ENCODE peak calls at places on chromosomes 13 and 19, in six cellular contexts. One of them, this sample, is unnamed. For H3K4me1, the result is how much of the 10 kb centered on the place peaks cover.

GRCh38 chr13:26653310-26653709 is 95.8 kb downstream of the WASF3 start:
- DNase-seq in mesendoderm: no peak
- DNase-seq in left lung: no peak
- DNase-seq in CD4-positive, CD25-positive, alpha-beta regulatory T cell: no peak
- DNase-seq in neural progenitor cell: no peak
- DNase-seq in colonic mucosa: no peak
- DNase-seq in this sample: no peak

GRCh38 chr19:46993622-46994021 is 26.0 kb upstream of the NPAS1 start:
- DNase-seq in mesendoderm: no peak
- DNase-seq in left lung: no peak
- DNase-seq in CD4-positive, CD25-positive, alpha-beta regulatory T cell: no peak
- DNase-seq in neural progenitor cell: no peak
- DNase-seq in colonic mucosa: no peak
- DNase-seq in this sample: no peak

GRCh38 chr19:29492761-29493160 is 33.0 kb upstream of the VSTM2B start:
- DNase-seq in mesendoderm: no peak
- DNase-seq in left lung: no peak
- DNase-seq in CD4-positive, CD25-positive, alpha-beta regulatory T cell: no peak
- DNase-seq in neural progenitor cell: no peak
- DNase-seq in colonic mucosa: no peak
- DNase-seq in this sample: no peak

GRCh38 chr13:111281751-111282311 is 38.6 kb upstream of the TEX29 start:
- DNase-seq in mesendoderm: no peak
- DNase-seq in left lung: no peak
- DNase-seq in CD4-positive, CD25-positive, alpha-beta regulatory T cell: no peak
- DNase-seq in neural progenitor cell: no peak
- DNase-seq in colonic mucosa: no peak
- DNase-seq in this sample: no peak

GRCh38 chr13:39210961-39211534 is 172.8 kb downstream of the NHLRC3 start:
- DNase-seq in mesendoderm: peak
- DNase-seq in left lung: no peak
- DNase-seq in CD4-positive, CD25-positive, alpha-beta regulatory T cell: no peak
- DNase-seq in neural progenitor cell: no peak
- DNase-seq in colonic mucosa: no peak
- DNase-seq in this sample: no peak

GRCh38 chr19:32828643-32829344 is 40.8 kb downstream of the SLC7A9 start:
- DNase-seq in mesendoderm: no peak
- DNase-seq in left lung: no peak
- DNase-seq in CD4-positive, CD25-positive, alpha-beta regulatory T cell: no peak
- DNase-seq in neural progenitor cell: no peak
- DNase-seq in colonic mucosa: no peak
- DNase-seq in this sample: no peak

GRCh38 chr13:63337041-63337440 is 1921.4 kb upstream of the PCDH20 start:
- DNase-seq in mesendoderm: no peak
- DNase-seq in left lung: no peak
- DNase-seq in CD4-positive, CD25-positive, alpha-beta regulatory T cell: no peak
- DNase-seq in neural progenitor cell: no peak
- DNase-seq in colonic mucosa: no peak
- DNase-seq in this sample: no peak

GRCh38 chr13:98298599-98298998 is 121.5 kb upstream of the RNF113B start:
- DNase-seq in mesendoderm: no peak
- DNase-seq in left lung: no peak
- DNase-seq in CD4-positive, CD25-positive, alpha-beta regulatory T cell: no peak
- DNase-seq in neural progenitor cell: no peak
- DNase-seq in colonic mucosa: no peak
- DNase-seq in this sample: no peak

GRCh38 chr19:30802424-30803013 is 430.3 kb downstream of the ZNF536 start:
- DNase-seq in mesendoderm: no peak
- DNase-seq in left lung: no peak
- DNase-seq in CD4-positive, CD25-positive, alpha-beta regulatory T cell: no peak
- DNase-seq in neural progenitor cell: no peak
- DNase-seq in colonic mucosa: no peak
- DNase-seq in this sample: no peak

GRCh38 chr19:4278460-4278901 is 585 bp upstream of the SHD start:
- DNase-seq in mesendoderm: peak
- DNase-seq in left lung: no peak
- DNase-seq in CD4-positive, CD25-positive, alpha-beta regulatory T cell: no peak
- DNase-seq in neural progenitor cell: peak
- DNase-seq in colonic mucosa: no peak
- DNase-seq in this sample: no peak

GRCh38 chr13:113489549-113490495 is 689 bp downstream of the DCUN1D2 start:
- DNase-seq in mesendoderm: peak
- DNase-seq in left lung: peak
- DNase-seq in CD4-positive, CD25-positive, alpha-beta regulatory T cell: peak
- DNase-seq in neural progenitor cell: no peak
- DNase-seq in colonic mucosa: peak
- DNase-seq in this sample: peak

GRCh38 chr13:39530996-39531395 is 72.0 kb downstream of the LHFPL6 start:
- DNase-seq in mesendoderm: no peak
- DNase-seq in left lung: no peak
- DNase-seq in CD4-positive, CD25-positive, alpha-beta regulatory T cell: no peak
- DNase-seq in neural progenitor cell: no peak
- DNase-seq in colonic mucosa: no peak
- DNase-seq in this sample: no peak

GRCh38 chr19:32063601-32064000 is 281.8 kb upstream of the ZNF507 start:
- DNase-seq in mesendoderm: no peak
- DNase-seq in left lung: no peak
- DNase-seq in CD4-positive, CD25-positive, alpha-beta regulatory T cell: no peak
- DNase-seq in neural progenitor cell: no peak
- DNase-seq in colonic mucosa: no peak
- DNase-seq in this sample: no peak

GRCh38 chr13:77584111-77584510 is 48.6 kb downstream of the SCEL start:
- DNase-seq in mesendoderm: no peak
- DNase-seq in left lung: no peak
- DNase-seq in CD4-positive, CD25-positive, alpha-beta regulatory T cell: no peak
- DNase-seq in neural progenitor cell: no peak
- DNase-seq in colonic mucosa: no peak
- DNase-seq in this sample: no peak

GRCh38 chr19:6039541-6040225 is 61.7 kb upstream of the RANBP3 start:
- DNase-seq in mesendoderm: no peak
- DNase-seq in left lung: no peak
- DNase-seq in CD4-positive, CD25-positive, alpha-beta regulatory T cell: no peak
- DNase-seq in neural progenitor cell: no peak
- DNase-seq in colonic mucosa: no peak
- DNase-seq in this sample: peak

GRCh38 chr13:110018009-110018408 is 231.6 kb upstream of the IRS2 start:
- DNase-seq in mesendoderm: no peak
- DNase-seq in left lung: no peak
- DNase-seq in CD4-positive, CD25-positive, alpha-beta regulatory T cell: no peak
- DNase-seq in neural progenitor cell: no peak
- DNase-seq in colonic mucosa: no peak
- DNase-seq in this sample: no peak

GRCh38 chr19:45442927-45443461 is 19.3 kb upstream of the ERCC1 start:
- DNase-seq in mesendoderm: peak
- DNase-seq in left lung: peak
- DNase-seq in CD4-positive, CD25-positive, alpha-beta regulatory T cell: peak
- DNase-seq in neural progenitor cell: peak
- DNase-seq in colonic mucosa: peak
- DNase-seq in this sample: no peak

GRCh38 chr19:14517840-14518505 is at the start of gene DNAJB1:
- DNase-seq in mesendoderm: peak
- DNase-seq in left lung: peak
- DNase-seq in CD4-positive, CD25-positive, alpha-beta regulatory T cell: no peak
- DNase-seq in neural progenitor cell: peak
- DNase-seq in colonic mucosa: peak
- DNase-seq in this sample: peak

GRCh38 chr19:41872775-41873647 is 4.1 kb upstream of the CD79A start:
- DNase-seq in mesendoderm: peak
- DNase-seq in left lung: peak
- DNase-seq in CD4-positive, CD25-positive, alpha-beta regulatory T cell: peak
- DNase-seq in neural progenitor cell: peak
- DNase-seq in colonic mucosa: peak
- DNase-seq in this sample: peak

GRCh38 chr13:67620665-67621064 is 390.5 kb upstream of the PCDH9 start:
- DNase-seq in mesendoderm: no peak
- DNase-seq in left lung: no peak
- DNase-seq in CD4-positive, CD25-positive, alpha-beta regulatory T cell: no peak
- DNase-seq in neural progenitor cell: no peak
- DNase-seq in colonic mucosa: no peak
- DNase-seq in this sample: no peak

GRCh38 chr13:110711778-110712070 is 1.8 kb upstream of the ING1 start:
- DNase-seq in mesendoderm: no peak
- DNase-seq in left lung: no peak
- DNase-seq in CD4-positive, CD25-positive, alpha-beta regulatory T cell: no peak
- DNase-seq in neural progenitor cell: peak
- DNase-seq in colonic mucosa: peak
- DNase-seq in this sample: no peak

GRCh38 chr13:100542546-100543156 is 45.9 kb downstream of the GGACT start:
- DNase-seq in mesendoderm: no peak
- DNase-seq in left lung: no peak
- DNase-seq in CD4-positive, CD25-positive, alpha-beta regulatory T cell: peak
- DNase-seq in neural progenitor cell: no peak
- DNase-seq in colonic mucosa: no peak
- DNase-seq in this sample: no peak

GRCh38 chr13:109743706-109744453 is 42.5 kb downstream of the IRS2 start:
- DNase-seq in mesendoderm: peak
- DNase-seq in left lung: no peak
- DNase-seq in CD4-positive, CD25-positive, alpha-beta regulatory T cell: no peak
- DNase-seq in neural progenitor cell: no peak
- DNase-seq in colonic mucosa: peak
- DNase-seq in this sample: peak

GRCh38 chr19:41997121-41997850 is 3.3 kb upstream of the ATP1A3 start:
- DNase-seq in mesendoderm: peak
- DNase-seq in left lung: no peak
- DNase-seq in CD4-positive, CD25-positive, alpha-beta regulatory T cell: peak
- DNase-seq in neural progenitor cell: peak
- DNase-seq in colonic mucosa: peak
- DNase-seq in this sample: peak

GRCh38 chr13:40379794-40380608 is 286.4 kb downstream of the FOXO1 start:
- DNase-seq in mesendoderm: peak
- DNase-seq in left lung: no peak
- DNase-seq in CD4-positive, CD25-positive, alpha-beta regulatory T cell: no peak
- DNase-seq in neural progenitor cell: peak
- DNase-seq in colonic mucosa: no peak
- DNase-seq in this sample: no peak

GRCh38 chr13:30762643-30763042 is 27.3 kb downstream of the ALOX5AP start:
- DNase-seq in mesendoderm: no peak
- DNase-seq in left lung: no peak
- DNase-seq in CD4-positive, CD25-positive, alpha-beta regulatory T cell: no peak
- DNase-seq in neural progenitor cell: no peak
- DNase-seq in colonic mucosa: no peak
- DNase-seq in this sample: no peak

DNA sequence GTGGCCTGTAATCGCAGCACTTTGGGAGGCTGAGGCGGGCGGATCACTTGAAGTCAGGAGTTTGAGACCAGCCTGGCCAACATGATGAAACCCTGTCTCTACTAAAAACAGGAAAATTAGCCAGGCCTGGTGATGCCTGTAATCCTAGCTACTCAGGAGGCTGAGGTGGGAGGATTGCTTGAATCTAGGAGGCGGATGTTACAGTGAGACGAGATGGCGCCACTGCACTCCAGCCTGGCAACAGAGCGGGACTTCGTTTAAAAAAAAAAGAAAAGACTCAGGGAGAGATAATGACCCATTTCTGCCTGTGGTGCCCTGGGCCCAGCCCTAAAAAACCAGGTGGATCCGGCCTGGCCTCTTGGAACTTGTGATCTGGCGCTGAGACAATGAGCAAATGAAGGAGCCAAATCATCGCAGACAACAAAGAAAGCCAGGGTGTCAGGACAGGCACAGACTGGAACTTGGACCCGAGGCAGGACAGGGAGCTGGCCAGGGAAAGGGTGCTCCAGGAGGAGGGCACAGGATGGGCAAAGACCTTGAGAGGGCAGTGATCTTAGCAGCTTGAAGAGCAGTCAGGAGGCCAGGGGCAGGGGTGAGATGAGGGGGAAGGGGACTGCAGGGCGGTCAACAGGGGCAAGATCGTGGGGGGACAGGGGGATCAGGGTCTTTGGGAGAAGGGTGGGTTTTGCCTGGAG is 963 bp upstream of the JAK3 start:
- DNase-seq in mesendoderm: no peak
- DNase-seq in left lung: no peak
- DNase-seq in CD4-positive, CD25-positive, alpha-beta regulatory T cell: no peak
- DNase-seq in neural progenitor cell: peak
- DNase-seq in colonic mucosa: no peak
- DNase-seq in this sample: no peak
- H3K27ac ChIP-seq in mesendoderm: no peak
- H3K27ac ChIP-seq in left lung: peak
- H3K27ac ChIP-seq in CD4-positive, CD25-positive, alpha-beta regulatory T cell: peak
- H3K27ac ChIP-seq in neural progenitor cell: no peak
- H3K27ac ChIP-seq in colonic mucosa: peak
- H3K27ac ChIP-seq in this sample: no peak

GRCh38 chr13:97026759-97027555 is 32.7 kb upstream of the OXGR1 start:
- DNase-seq in mesendoderm: no peak
- DNase-seq in left lung: no peak
- DNase-seq in CD4-positive, CD25-positive, alpha-beta regulatory T cell: no peak
- DNase-seq in neural progenitor cell: no peak
- DNase-seq in colonic mucosa: no peak
- DNase-seq in this sample: no peak
- H3K4me3 ChIP-seq in mesendoderm: no peak
- H3K4me3 ChIP-seq in left lung: no peak
- H3K4me3 ChIP-seq in CD4-positive, CD25-positive, alpha-beta regulatory T cell: no peak
- H3K4me3 ChIP-seq in neural progenitor cell: no peak
- H3K4me3 ChIP-seq in colonic mucosa: no peak
- H3K4me3 ChIP-seq in this sample: no peak

GRCh38 chr19:50710094-50710493 is 9.5 kb downstream of the SHANK1 start:
- DNase-seq in mesendoderm: no peak
- DNase-seq in left lung: no peak
- DNase-seq in CD4-positive, CD25-positive, alpha-beta regulatory T cell: no peak
- DNase-seq in neural progenitor cell: no peak
- DNase-seq in colonic mucosa: no peak
- DNase-seq in this sample: no peak

GRCh38 chr19:50712833-50713232 is 6.8 kb downstream of the SHANK1 start:
- DNase-seq in mesendoderm: no peak
- DNase-seq in left lung: no peak
- DNase-seq in CD4-positive, CD25-positive, alpha-beta regulatory T cell: no peak
- DNase-seq in neural progenitor cell: no peak
- DNase-seq in colonic mucosa: no peak
- DNase-seq in this sample: no peak

GRCh38 chr19:50711196-50711595 is 8.4 kb downstream of the SHANK1 start:
- DNase-seq in mesendoderm: no peak
- DNase-seq in left lung: no peak
- DNase-seq in CD4-positive, CD25-positive, alpha-beta regulatory T cell: no peak
- DNase-seq in neural progenitor cell: no peak
- DNase-seq in colonic mucosa: no peak
- DNase-seq in this sample: no peak

GRCh38 chr19:50710612-50711011 is 9.0 kb downstream of the SHANK1 start:
- DNase-seq in mesendoderm: no peak
- DNase-seq in left lung: no peak
- DNase-seq in CD4-positive, CD25-positive, alpha-beta regulatory T cell: no peak
- DNase-seq in neural progenitor cell: no peak
- DNase-seq in colonic mucosa: no peak
- DNase-seq in this sample: no peak

DNA sequence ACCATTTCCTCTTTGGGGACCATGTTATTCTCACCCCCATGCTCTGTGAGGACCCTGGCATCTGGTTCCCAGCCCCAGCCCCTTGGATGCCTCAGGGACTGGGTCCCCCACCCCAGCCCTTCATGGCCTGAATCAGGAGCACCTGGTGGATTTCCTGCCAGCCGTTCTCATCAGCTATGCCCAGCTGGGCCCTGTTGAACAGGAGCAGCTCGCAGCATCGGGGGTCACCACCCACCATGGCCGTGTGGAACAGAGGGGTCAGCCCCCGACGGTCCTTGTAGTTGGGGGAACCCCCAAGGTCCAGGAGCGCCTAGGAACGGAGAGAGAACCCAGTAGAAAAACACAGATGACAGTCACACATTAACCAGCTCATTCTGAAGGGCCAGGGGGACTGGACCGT is 7.8 kb downstream of the SHANK1 start:
- DNase-seq in mesendoderm: no peak
- DNase-seq in left lung: no peak
- DNase-seq in CD4-positive, CD25-positive, alpha-beta regulatory T cell: no peak
- DNase-seq in neural progenitor cell: no peak
- DNase-seq in colonic mucosa: no peak
- DNase-seq in this sample: no peak
- H3K4me1 ChIP-seq in mesendoderm: under half
- H3K4me1 ChIP-seq in left lung: under half
- H3K4me1 ChIP-seq in CD4-positive, CD25-positive, alpha-beta regulatory T cell: under half
- H3K4me1 ChIP-seq in neural progenitor cell: under half
- H3K4me1 ChIP-seq in colonic mucosa: under half
- H3K4me1 ChIP-seq in this sample: under half

GRCh38 chr19:50510121-50510670 is 795 bp downstream of the JOSD2 start:
- DNase-seq in mesendoderm: no peak
- DNase-seq in left lung: peak
- DNase-seq in CD4-positive, CD25-positive, alpha-beta regulatory T cell: no peak
- DNase-seq in neural progenitor cell: peak
- DNase-seq in colonic mucosa: no peak
- DNase-seq in this sample: peak
- H3K27ac ChIP-seq in mesendoderm: no peak
- H3K27ac ChIP-seq in left lung: peak
- H3K27ac ChIP-seq in CD4-positive, CD25-positive, alpha-beta regulatory T cell: peak
- H3K27ac ChIP-seq in neural progenitor cell: no peak
- H3K27ac ChIP-seq in colonic mucosa: no peak
- H3K27ac ChIP-seq in this sample: peak